ENCODE peak calls at places on chromosomes 2 and 18, in eight cellular contexts. K is lower lobe of right lung, L is adrenal gland, Z is transverse colon, U is upper lobe of left lung, A is K562, O is mesenchymal stem cell, N is neuronal stem cell. M is an unnamed sample. For H3K36me3, the result is how much of the 10 kb centered on the place peaks cover.

GRCh38 chr2:110211938-110212858 is at the start of gene MTLN:
- DNase-seq in K (peak), L (peak), Z (peak), U (peak), A (peak), O (peak), N (peak), M (peak)

GRCh38 chr2:207624170-207625013 is 802 bp downstream of the METTL21A start:
- DNase-seq in K (peak), L (peak), Z (peak), U (peak), A (peak), O (peak), N (peak), M (peak)

GRCh38 chr2:10487144-10488104 is 39.3 kb upstream of the ODC1 start:
- DNase-seq in K (no peak), L (no peak), Z (no peak), U (peak), A (no peak), O (no peak), N (no peak), M (peak)

GRCh38 chr2:191158751-191159150 is 8.0 kb upstream of the STAT4 start:
- DNase-seq in K (no peak), L (no peak), Z (no peak), U (no peak), A (no peak), O (no peak), N (no peak), M (no peak)

GRCh38 chr2:126889071-126889470 is 9.6 kb upstream of the TEX51 start:
- DNase-seq in K (no peak), L (no peak), Z (no peak), U (peak), A (no peak), O (no peak), N (no peak), M (no peak)

GRCh38 chr2:19580830-19581229 is 222.4 kb upstream of the OSR1 start:
- DNase-seq in K (no peak), L (no peak), Z (no peak), U (no peak), A (no peak), O (peak), N (no peak), M (peak)

GRCh38 chr2:201406077-201406662 is 45.1 kb downstream of the TRAK2 start:
- DNase-seq in K (no peak), L (peak), Z (no peak), U (no peak), A (peak), O (peak), N (no peak), M (peak)

GRCh38 chr18:61459896-61460295 is 126.7 kb downstream of the CDH20 start:
- DNase-seq in K (no peak), L (no peak), Z (no peak), U (no peak), A (no peak), O (no peak), N (no peak), M (no peak)

GRCh38 chr2:113116100-113116958 is 11.1 kb upstream of the IL1RN start:
- DNase-seq in K (no peak), L (no peak), Z (no peak), U (no peak), A (no peak), O (no peak), N (no peak), M (no peak)

GRCh38 chr2:161321944-161322343 is 13.7 kb downstream of the PSMD14 start:
- DNase-seq in K (no peak), L (no peak), Z (no peak), U (no peak), A (no peak), O (no peak), N (no peak), M (no peak)

GRCh38 chr2:207854484-207855386 is 85.0 kb upstream of the FZD5 start:
- DNase-seq in K (no peak), L (no peak), Z (no peak), U (no peak), A (no peak), O (no peak), N (no peak), M (no peak)

GRCh38 chr18:58996131-58996632 is 131.5 kb downstream of the ZNF532 start:
- DNase-seq in K (no peak), L (no peak), Z (no peak), U (no peak), A (no peak), O (peak), N (no peak), M (peak)

GRCh38 chr2:27019459-27020336 is 13.1 kb upstream of the TMEM214 start:
- DNase-seq in K (no peak), L (no peak), Z (no peak), U (no peak), A (peak), O (peak), N (no peak), M (no peak)

GRCh38 chr2:54503192-54503591 is 47.1 kb downstream of the SPTBN1 start:
- DNase-seq in K (no peak), L (no peak), Z (peak), U (no peak), A (peak), O (no peak), N (peak), M (peak)

GRCh38 chr2:603869-604268 is 73.3 kb downstream of the TMEM18 start:
- DNase-seq in K (no peak), L (no peak), Z (no peak), U (peak), A (no peak), O (no peak), N (no peak), M (no peak)

GRCh38 chr2:75007819-75008218 is 49.4 kb downstream of the POLE4 start:
- DNase-seq in K (no peak), L (no peak), Z (no peak), U (no peak), A (no peak), O (no peak), N (no peak), M (no peak)

GRCh38 chr2:38892819-38893218 is 3.1 kb downstream of the ARHGEF33 start:
- DNase-seq in K (no peak), L (no peak), Z (no peak), U (no peak), A (no peak), O (no peak), N (no peak), M (no peak)

GRCh38 chr2:238040918-238041317 is 19.9 kb upstream of the SCLY start:
- DNase-seq in K (no peak), L (no peak), Z (no peak), U (no peak), A (no peak), O (no peak), N (no peak), M (no peak)
- H3K36me3 ChIP-seq in K (half or more), L (under half), Z (under half), U (under half), A (half or more), O (half or more), N (under half), M (under half)

GRCh38 chr2:86027196-86027912 is 78.3 kb downstream of the POLR1A start:
- DNase-seq in K (no peak), L (no peak), Z (no peak), U (no peak), A (no peak), O (no peak), N (no peak), M (no peak)
- H3K36me3 ChIP-seq in K (half or more), L (under half), Z (under half), U (under half), A (half or more), O (half or more), N (half or more), M (under half)

GRCh38 chr2:96356889-96357288 is 21.3 kb downstream of the NCAPH start:
- DNase-seq in K (no peak), L (no peak), Z (no peak), U (no peak), A (no peak), O (no peak), N (no peak), M (no peak)

GRCh38 chr2:96359310-96359709 is 23.7 kb downstream of the NCAPH start:
- DNase-seq in K (no peak), L (peak), Z (no peak), U (peak), A (no peak), O (no peak), N (no peak), M (no peak)

GRCh38 chr2:96353032-96353561 is 17.5 kb downstream of the NCAPH start:
- DNase-seq in K (no peak), L (peak), Z (no peak), U (no peak), A (peak), O (no peak), N (no peak), M (no peak)

GRCh38 chr2:96353606-96354095 is 18.1 kb downstream of the NCAPH start:
- DNase-seq in K (no peak), L (no peak), Z (no peak), U (no peak), A (no peak), O (peak), N (no peak), M (no peak)

GRCh38 chr2:96354492-96354891 is 18.9 kb downstream of the NCAPH start:
- DNase-seq in K (no peak), L (no peak), Z (no peak), U (no peak), A (no peak), O (no peak), N (no peak), M (no peak)
- H3K36me3 ChIP-seq in K (under half), L (under half), Z (under half), U (under half), A (half or more), O (under half), N (half or more), M (under half)

GRCh38 chr18:77069482-77069881 is 63.1 kb downstream of the MBP start:
- DNase-seq in K (no peak), L (no peak), Z (no peak), U (no peak), A (no peak), O (no peak), N (no peak), M (no peak)

GRCh38 chr18:77071061-77071460 is 61.5 kb downstream of the MBP start:
- DNase-seq in K (no peak), L (no peak), Z (no peak), U (no peak), A (no peak), O (no peak), N (no peak), M (no peak)

GRCh38 chr18:77068890-77069312 is 63.7 kb downstream of the MBP start:
- DNase-seq in K (no peak), L (no peak), Z (no peak), U (no peak), A (no peak), O (peak), N (no peak), M (no peak)

GRCh38 chr18:77070627-77071026 is 62.0 kb downstream of the MBP start:
- DNase-seq in K (no peak), L (no peak), Z (no peak), U (no peak), A (no peak), O (no peak), N (no peak), M (no peak)

GRCh38 chr18:77069931-77070330 is 62.7 kb downstream of the MBP start:
- DNase-seq in K (no peak), L (no peak), Z (no peak), U (no peak), A (no peak), O (no peak), N (no peak), M (no peak)
- H3K36me3 ChIP-seq in K (under half), L (under half), Z (under half), U (under half), A (under half), O (under half), N (under half), M (under half)

GRCh38 chr2:47422560-47422959 is 19.6 kb downstream of the MSH2 start:
- DNase-seq in K (no peak), L (no peak), Z (no peak), U (no peak), A (no peak), O (peak), N (no peak), M (no peak)

GRCh38 chr2:47414682-47415458 is 11.9 kb downstream of the MSH2 start:
- DNase-seq in K (no peak), L (no peak), Z (no peak), U (no peak), A (no peak), O (no peak), N (no peak), M (no peak)

GRCh38 chr2:47422016-47422415 is 19.1 kb downstream of the MSH2 start:
- DNase-seq in K (no peak), L (no peak), Z (no peak), U (no peak), A (no peak), O (no peak), N (no peak), M (no peak)

GRCh38 chr2:47420214-47420613 is 17.3 kb downstream of the MSH2 start:
- DNase-seq in K (no peak), L (no peak), Z (no peak), U (no peak), A (no peak), O (no peak), N (no peak), M (no peak)
- H3K36me3 ChIP-seq in K (half or more), L (under half), Z (under half), U (under half), A (half or more), O (under half), N (under half), M (under half)

GRCh38 chr2:197487385-197487784 is 12.3 kb downstream of the HSPD1 start:
- DNase-seq in K (no peak), L (no peak), Z (no peak), U (no peak), A (no peak), O (no peak), N (no peak), M (no peak)
- H3K36me3 ChIP-seq in K (half or more), L (under half), Z (half or more), U (under half), A (half or more), O (under half), N (under half), M (under half)

DNA sequence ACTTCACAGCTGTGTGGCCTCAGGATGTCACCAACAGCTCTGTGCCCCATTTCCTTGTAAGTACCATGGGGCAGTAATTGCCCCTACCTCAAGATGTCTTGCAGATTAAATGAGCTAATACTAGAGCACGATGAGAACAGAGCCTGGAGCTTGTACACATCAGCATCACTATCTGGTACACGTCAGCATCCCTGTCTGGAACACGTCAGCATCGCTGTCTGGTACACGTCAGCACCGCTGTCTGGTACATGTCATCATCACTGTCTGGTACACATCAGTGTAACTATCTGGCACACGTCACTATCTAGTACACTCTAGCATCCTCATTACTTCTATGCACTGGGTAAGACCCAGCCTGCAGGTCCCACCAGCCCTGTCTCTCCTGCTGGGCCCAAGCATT is 37.2 kb downstream of the AQP12A start:
- DNase-seq in K (no peak), L (no peak), Z (no peak), U (no peak), A (no peak), O (peak), N (no peak), M (peak)
- H3K36me3 ChIP-seq in K (under half), L (under half), Z (under half), U (under half), A (under half), O (under half), N (under half), M (under half)

DNA sequence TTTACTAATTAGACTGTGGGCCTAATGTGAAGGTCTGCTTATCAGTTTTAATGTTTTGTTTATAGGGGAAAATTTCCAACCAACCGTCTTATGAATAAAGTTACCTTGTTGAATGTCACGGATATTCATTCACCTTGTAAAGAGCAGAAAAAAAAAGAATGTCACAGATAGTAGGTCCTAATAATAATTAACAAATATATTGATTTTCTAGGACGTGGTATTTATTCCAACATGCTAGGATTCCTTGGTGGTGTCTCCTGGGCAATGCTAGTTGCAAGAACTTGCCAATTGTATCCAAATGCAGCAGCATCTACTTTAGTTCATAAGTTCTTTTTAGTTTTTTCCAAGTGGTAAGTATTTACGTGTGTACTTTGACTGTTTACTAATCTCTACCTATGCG is 23.4 kb downstream of the PAPOLG start:
- DNase-seq in K (no peak), L (no peak), Z (no peak), U (no peak), A (no peak), O (no peak), N (no peak), M (no peak)
- H3K36me3 ChIP-seq in K (half or more), L (under half), Z (half or more), U (under half), A (half or more), O (under half), N (under half), M (under half)

DNA sequence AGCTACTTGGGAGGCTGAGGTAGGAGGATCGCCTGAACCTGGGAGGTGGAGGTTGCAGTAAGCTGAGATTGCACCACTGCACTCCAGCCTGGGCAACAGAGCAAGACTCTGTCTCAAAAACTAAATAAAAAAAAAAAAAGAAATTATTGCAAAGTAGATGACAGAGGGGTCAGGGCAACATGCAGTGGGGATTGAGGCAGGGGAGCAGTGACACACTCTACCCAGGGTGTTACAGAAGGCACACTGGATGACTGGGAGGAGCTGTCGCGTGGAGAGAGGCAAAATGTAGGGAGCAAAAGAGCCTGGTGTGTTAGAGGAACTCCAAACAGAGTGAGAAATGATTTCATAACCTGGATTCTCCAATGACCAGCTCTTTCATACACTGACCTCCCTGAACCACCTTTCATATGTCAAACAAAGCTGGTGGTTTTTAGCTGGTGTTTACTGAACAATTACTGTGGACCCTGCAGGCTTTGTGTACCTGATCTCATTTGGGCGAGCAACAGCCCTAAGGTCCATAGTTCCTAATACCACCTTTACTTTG is 22.1 kb downstream of the FBXO41 start:
- DNase-seq in K (no peak), L (no peak), Z (no peak), U (no peak), A (no peak), O (no peak), N (no peak), M (no peak)
- H3K36me3 ChIP-seq in K (under half), L (under half), Z (under half), U (under half), A (under half), O (under half), N (under half), M (under half)